ENCODE peak calls at places on chromosomes 12 and 14, in nine cellular contexts. L, H, W, F, A, V, R, K and P are unnamed samples.

GRCh38 chr12:112347521-112347920 is 34.7 kb downstream of the HECTD4 start:
- DNase-seq in V (no peak), K (no peak), L (no peak), F (no peak), A (no peak), R (peak; percentile 90), W (no peak), H (no peak), P (peak; percentile 57)

GRCh38 chr12:46788247-46788887 is 37.4 kb downstream of the SLC38A4 start:
- DNase-seq in V (no peak), A (no peak), R (peak; percentile 19), W (no peak), F (no peak), H (no peak), L (no peak), K (no peak), P (no peak)

GRCh38 chr14:90383126-90383730 is 13.6 kb upstream of the CALM1 start:
- DNase-seq in R (peak; percentile 100), K (peak; percentile 100), W (peak; percentile 99), A (peak; percentile 98), H (peak; percentile 100), V (peak; percentile 99), F (peak; percentile 100), L (peak; percentile 100), P (peak; percentile 100)

GRCh38 chr12:75526655-75527511 is 15.5 kb upstream of the KRR1 start:
- DNase-seq in F (no peak), W (peak; percentile 40), H (no peak), L (no peak), R (peak; percentile 88), V (no peak), K (no peak), A (no peak), P (peak; percentile 73)

GRCh38 chr14:87149583-87150354 is 843.2 kb downstream of the GALC start:
- DNase-seq in W (no peak), L (no peak), R (peak; percentile 80), V (no peak), A (no peak), F (no peak), H (no peak), K (no peak), P (no peak)

GRCh38 chr12:120783197-120783596 is 57.6 kb downstream of the ACADS start:
- DNase-seq in V (no peak), W (peak; percentile 33), A (no peak), L (no peak), F (no peak), R (peak; percentile 46), H (no peak), K (no peak), P (no peak)

GRCh38 chr12:87320724-87321123 is 708.5 kb downstream of the C12orf50 start:
- DNase-seq in F (no peak), V (no peak), R (peak; percentile 17), A (no peak), H (no peak), L (no peak), W (no peak), K (no peak), P (no peak)

GRCh38 chr14:77061630-77062029 is 33.1 kb upstream of the IRF2BPL start:
- DNase-seq in L (no peak), K (no peak), W (no peak), R (no peak), H (no peak), V (no peak), A (no peak), F (no peak), P (no peak)

GRCh38 chr12:68331500-68331868 is 678 bp downstream of the MDM1 start:
- DNase-seq in V (no peak), R (no peak), L (no peak), W (no peak), H (no peak), F (no peak), A (no peak), K (no peak), P (no peak)

GRCh38 chr12:94718114-94718513 is 67.8 kb upstream of the TMCC3 start:
- DNase-seq in A (no peak), H (no peak), W (no peak), V (no peak), F (no peak), L (no peak), R (peak; percentile 36), K (no peak), P (peak; percentile 35)

GRCh38 chr12:2813573-2814185 is 1.2 kb downstream of the ITFG2 start:
- DNase-seq in H (no peak), R (peak; percentile 75), A (peak; percentile 55), V (no peak), K (peak; percentile 58), L (no peak), W (peak; percentile 41), F (peak; percentile 75), P (peak; percentile 77)

GRCh38 chr12:67752226-67752732 is 103.7 kb downstream of the DYRK2 start:
- DNase-seq in K (no peak), A (no peak), H (no peak), W (no peak), F (no peak), L (no peak), R (no peak), V (no peak), P (no peak)

GRCh38 chr12:79547044-79547734 is 143.6 kb downstream of the PAWR start:
- DNase-seq in V (no peak), R (no peak), F (no peak), H (no peak), L (no peak), A (no peak), W (peak; percentile 78), K (peak; percentile 54), P (no peak)

GRCh38 chr12:96436366-96437295 is 36.4 kb upstream of the CDK17 start:
- DNase-seq in W (no peak), K (no peak), V (no peak), L (no peak), F (no peak), A (no peak), H (no peak), R (no peak), P (no peak)

GRCh38 chr14:75871181-75871880 is 110.5 kb downstream of the TGFB3 start:
- DNase-seq in H (no peak), K (no peak), L (no peak), A (no peak), V (no peak), W (no peak), R (no peak), F (no peak), P (no peak)

GRCh38 chr12:45475594-45475993 is 253.9 kb upstream of the ARID2 start:
- DNase-seq in W (no peak), H (no peak), K (no peak), A (no peak), V (no peak), F (no peak), R (no peak), L (no peak), P (peak; percentile 18)

GRCh38 chr14:72594099-72594901 is 299.6 kb downstream of the DPF3 start:
- DNase-seq in V (no peak), H (no peak), R (no peak), A (peak; percentile 44), F (no peak), L (no peak), K (no peak), W (no peak), P (peak; percentile 51)

GRCh38 chr14:67487937-67488893 is at the start of gene TMEM229B:
- DNase-seq in R (no peak), H (no peak), W (no peak), K (peak; percentile 65), F (no peak), A (peak; percentile 77), L (peak; percentile 35), V (no peak), P (peak; percentile 96)

GRCh38 chr12:61870658-61871559 is 389.3 kb upstream of the USP15 start:
- DNase-seq in F (no peak), K (no peak), H (no peak), R (no peak), V (no peak), A (no peak), W (no peak), L (no peak), P (peak; percentile 3)

GRCh38 chr12:542290-543113 is 82.8 kb downstream of the B4GALNT3 start:
- DNase-seq in V (no peak), R (no peak), L (peak; percentile 50), K (no peak), F (no peak), W (no peak), H (no peak), A (no peak), P (no peak)

GRCh38 chr14:92978229-92979021 is 55.5 kb downstream of the CHGA start:
- DNase-seq in H (peak; percentile 15), R (no peak), F (no peak), W (no peak), K (no peak), L (no peak), V (no peak), A (no peak), P (no peak)

GRCh38 chr12:113162102-113163029 is 12.8 kb downstream of the CFAP73 start:
- DNase-seq in V (no peak), R (peak; percentile 61), F (peak; percentile 25), K (no peak), L (no peak), W (no peak), A (no peak), H (no peak), P (no peak)

GRCh38 chr14:21099596-21099985 is 1.1 kb upstream of the ZNF219 start:
- DNase-seq in W (no peak), R (no peak), K (no peak), A (no peak), F (no peak), L (no peak), H (no peak), V (no peak), P (no peak)
- H3K4me3 ChIP-seq in W (no peak overlapping the region), R (peak overlapping the region; percentile 84), K (no peak overlapping the region), A (no peak overlapping the region), F (no peak overlapping the region), L (peak overlapping the region; percentile 86), H (peak overlapping the region; percentile 74), V (peak overlapping the region; percentile 84), P (no peak overlapping the region)

GRCh38 chr12:51913071-51914033 is 6.0 kb downstream of the ACVRL1 start:
- DNase-seq in H (no peak), F (no peak), A (no peak), R (no peak), V (peak; percentile 74), K (no peak), L (no peak), W (no peak), P (no peak)
- TF ChIP-seq CTCF in H (no peak), F (no peak), A (no peak), R (no peak), V (no peak), K (peak; percentile 41), L (no peak), W (no peak), P (peak; percentile 7)

GRCh38 chr12:106138279-106138645 is 492 bp downstream of the NUAK1 start:
- DNase-seq in V (no peak), F (no peak), W (no peak), K (no peak), L (peak; percentile 43), R (no peak), H (no peak), A (no peak), P (no peak)
- H3K4me3 ChIP-seq in V (peak overlapping the region; percentile 77), F (peak overlapping the region; percentile 77), W (peak overlapping the region; percentile 66), K (peak overlapping the region; percentile 69), L (peak overlapping the region; percentile 78), R (peak overlapping the region; percentile 66), H (peak overlapping the region; percentile 91), A (peak overlapping the region; percentile 33), P (no peak overlapping the region)

GRCh38 chr14:20878695-20879094 is 12.5 kb upstream of the RNASE3 start:
- DNase-seq in W (no peak), L (no peak), V (no peak), R (no peak), K (no peak), H (no peak), F (no peak), A (no peak), P (no peak)

GRCh38 chr14:20873370-20874177 is 17.6 kb upstream of the RNASE3 start:
- DNase-seq in K (peak; percentile 90), F (peak; percentile 92), A (peak; percentile 77), W (peak; percentile 79), L (peak; percentile 88), H (peak; percentile 90), V (peak; percentile 84), R (peak; percentile 63), P (peak; percentile 87)
- TF ChIP-seq CTCF in K (peak; percentile 80), F (peak; percentile 77), A (peak; percentile 82), W (peak; percentile 65), L (peak; percentile 81), H (peak; percentile 70), V (peak; percentile 64), R (peak; percentile 53), P (peak; percentile 83)